ENCODE peak calls at places on chromosomes 16 and 17, in seven cellular contexts. G, X, Y, Z, N, A and W are unnamed samples.

GRCh38 chr17:17783825-17784598 is 52.8 kb downstream of the SREBF1 start:
- DNase-seq in G (no peak), X (no peak), Y (peak; percentile 86), Z (peak; percentile 64), N (no peak), A (no peak), W (peak; percentile 70)

GRCh38 chr16:52812945-52813556 is 239.6 kb downstream of the CHD9NB start:
- DNase-seq in G (no peak), X (no peak), Y (no peak), Z (peak; percentile 89), N (peak; percentile 42), A (no peak), W (no peak)

GRCh38 chr17:44887971-44888955 is 11.0 kb downstream of the EFTUD2 start:
- DNase-seq in G (no peak), X (no peak), Y (no peak), Z (no peak), N (no peak), A (no peak), W (no peak)

GRCh38 chr17:2237521-2237921 is 66.1 kb downstream of the SMG6 start:
- DNase-seq in G (no peak), X (no peak), Y (no peak), Z (peak; percentile 89), N (no peak), A (no peak), W (no peak)

GRCh38 chr17:40341808-40342574 is 22.5 kb downstream of the GJD3 start:
- DNase-seq in G (no peak), X (no peak), Y (peak; percentile 96), Z (peak; percentile 58), N (peak; percentile 72), A (peak; percentile 80), W (no peak)

GRCh38 chr16:30951785-30952184 is 2.9 kb downstream of the ORAI3 start:
- DNase-seq in G (no peak), X (no peak), Y (no peak), Z (peak; percentile 91), N (no peak), A (no peak), W (no peak)

GRCh38 chr17:78112508-78113471 is 15.8 kb downstream of the TMC6 start:
- DNase-seq in G (no peak), X (peak; percentile 60), Y (peak; percentile 99), Z (peak; percentile 34), N (peak; percentile 73), A (peak; percentile 75), W (peak; percentile 64)

GRCh38 chr17:75504347-75505151 is 10.8 kb downstream of the CASKIN2 start:
- DNase-seq in G (no peak), X (no peak), Y (peak; percentile 93), Z (no peak), N (peak; percentile 61), A (no peak), W (no peak)

GRCh38 chr16:78147846-78148535 is 48.5 kb downstream of the WWOX start:
- DNase-seq in G (no peak), X (no peak), Y (no peak), Z (no peak), N (no peak), A (no peak), W (no peak)

GRCh38 chr16:50830698-50831097 is 88.8 kb downstream of the CYLD start:
- DNase-seq in G (no peak), X (no peak), Y (no peak), Z (no peak), N (no peak), A (no peak), W (no peak)

GRCh38 chr16:89096768-89097527 is 3.3 kb downstream of the ACSF3 start:
- DNase-seq in G (no peak), X (peak; percentile 45), Y (no peak), Z (no peak), N (no peak), A (no peak), W (no peak)

GRCh38 chr17:65121368-65121767 is 15.8 kb upstream of the RGS9 start:
- DNase-seq in G (no peak), X (no peak), Y (no peak), Z (no peak), N (no peak), A (no peak), W (no peak)

GRCh38 chr17:14307560-14308024 is 6.7 kb downstream of the HS3ST3B1 start:
- DNase-seq in G (no peak), X (no peak), Y (no peak), Z (peak; percentile 77), N (no peak), A (no peak), W (no peak)

GRCh38 chr16:30368122-30368791 is 2.0 kb downstream of the TBC1D10B start:
- DNase-seq in G (no peak), X (no peak), Y (peak; percentile 51), Z (peak; percentile 44), N (no peak), A (no peak), W (no peak)

GRCh38 chr17:4475001-4475400 is 23.7 kb upstream of the SPNS2 start:
- DNase-seq in G (no peak), X (no peak), Y (no peak), Z (no peak), N (no peak), A (no peak), W (no peak)

GRCh38 chr17:67575325-67575724 is 142.4 kb upstream of the NOL11 start:
- DNase-seq in G (no peak), X (no peak), Y (no peak), Z (no peak), N (no peak), A (no peak), W (no peak)

GRCh38 chr16:4089811-4090293 is 26.4 kb downstream of the ADCY9 start:
- DNase-seq in G (no peak), X (no peak), Y (no peak), Z (no peak), N (no peak), A (no peak), W (no peak)

GRCh38 chr16:57446530-57447141 is 549 bp downstream of the CIAPIN1 start:
- DNase-seq in G (no peak), X (no peak), Y (no peak), Z (peak; percentile 20), N (peak; percentile 29), A (no peak), W (no peak)

GRCh38 chr17:45229681-45230409 is 8.2 kb downstream of the FMNL1 start:
- DNase-seq in G (no peak), X (no peak), Y (peak; percentile 60), Z (no peak), N (no peak), A (no peak), W (no peak)

GRCh38 chr16:20291807-20292206 is 35.5 kb downstream of the GP2 start:
- DNase-seq in G (no peak), X (no peak), Y (no peak), Z (no peak), N (no peak), A (no peak), W (no peak)

GRCh38 chr17:49508891-49509587 is 13.9 kb downstream of the NGFR start:
- DNase-seq in G (no peak), X (no peak), Y (no peak), Z (no peak), N (no peak), A (no peak), W (no peak)

GRCh38 chr16:11474617-11475291 is 112.0 kb downstream of the LITAF start:
- DNase-seq in G (no peak), X (no peak), Y (no peak), Z (no peak), N (peak; percentile 35), A (no peak), W (no peak)

GRCh38 chr17:60579090-60579489 is 20.9 kb upstream of the PPM1D start:
- DNase-seq in G (no peak), X (no peak), Y (no peak), Z (peak; percentile 81), N (no peak), A (no peak), W (no peak)

GRCh38 chr16:77805403-77805802 is 17.0 kb downstream of the VAT1L start:
- DNase-seq in G (no peak), X (no peak), Y (no peak), Z (no peak), N (no peak), A (no peak), W (no peak)

GRCh38 chr17:7852262-7852670 is 2.6 kb upstream of the TMEM88 start:
- DNase-seq in G (no peak), X (no peak), Y (no peak), Z (no peak), N (no peak), A (no peak), W (no peak)

GRCh38 chr16:15592324-15592723 is 50.6 kb downstream of the MARF1 start:
- DNase-seq in G (no peak), X (peak; percentile 16), Y (peak; percentile 51), Z (no peak), N (no peak), A (no peak), W (no peak)
- H3K27ac ChIP-seq in G (peak overlapping the region; percentile 58), X (peak overlapping the region; percentile 48), Y (no peak overlapping the region), Z (no peak overlapping the region), N (peak overlapping the region; percentile 92), A (no peak overlapping the region), W (no peak overlapping the region)

GRCh38 chr16:86492961-86493639 is 17.2 kb upstream of the FOXF1 start:
- DNase-seq in G (no peak), X (no peak), Y (no peak), Z (no peak), N (no peak), A (no peak), W (no peak)

GRCh38 chr16:86494039-86494564 is 16.2 kb upstream of the FOXF1 start:
- DNase-seq in G (no peak), X (no peak), Y (no peak), Z (no peak), N (no peak), A (no peak), W (no peak)

GRCh38 chr16:86491643-86492030 is 18.7 kb upstream of the FOXF1 start:
- DNase-seq in G (no peak), X (no peak), Y (no peak), Z (no peak), N (no peak), A (no peak), W (peak; percentile 54)

GRCh38 chr16:86490859-86491642 is 19.3 kb upstream of the FOXF1 start:
- DNase-seq in G (no peak), X (no peak), Y (no peak), Z (no peak), N (no peak), A (no peak), W (no peak)

GRCh38 chr16:86492267-86492960 is 17.9 kb upstream of the FOXF1 start:
- DNase-seq in G (no peak), X (no peak), Y (no peak), Z (no peak), N (no peak), A (no peak), W (no peak)
- H3K27ac ChIP-seq in G (peak overlapping the region; percentile 94), X (no peak overlapping the region), Y (no peak overlapping the region), Z (no peak overlapping the region), N (no peak overlapping the region), A (no peak overlapping the region), W (peak overlapping the region; percentile 90)

GRCh38 chr17:63446218-63446980 is at the start of gene CYB561:
- DNase-seq in G (no peak), X (peak; percentile 58), Y (no peak), Z (peak; percentile 59), N (peak; percentile 81), A (peak; percentile 87), W (no peak)
- H3K27ac ChIP-seq in G (peak within 1 kb of the TSS; percentile 95), X (peak within 1 kb of the TSS; percentile 99), Y (peak within 1 kb of the TSS; percentile 38), Z (peak within 1 kb of the TSS; percentile 44), N (peak within 1 kb of the TSS; percentile 94), A (peak within 1 kb of the TSS; percentile 98), W (peak within 1 kb of the TSS; percentile 70)

DNA sequence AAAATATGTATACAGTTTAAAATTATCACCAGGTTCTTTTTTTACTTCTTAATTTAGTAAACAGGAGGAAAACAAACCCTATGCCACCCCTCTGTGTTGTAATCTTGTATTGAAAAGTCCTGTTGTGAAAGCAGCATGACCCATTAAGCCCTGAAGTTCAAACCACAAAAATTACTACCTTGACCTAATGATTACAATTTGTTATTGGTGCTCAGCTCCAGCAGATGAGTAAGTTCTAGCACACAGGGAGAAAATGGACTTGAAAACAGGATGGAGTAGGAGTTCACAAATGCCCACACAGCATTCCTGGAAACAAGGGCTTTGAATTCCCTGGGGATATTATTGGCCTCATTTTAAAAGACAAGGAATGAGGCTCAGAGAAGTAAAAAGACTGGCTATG is 505.8 kb upstream of the ERCC4 start:
- DNase-seq in G (no peak), X (no peak), Y (no peak), Z (no peak), N (no peak), A (no peak), W (no peak)
- H3K27ac ChIP-seq in G (no peak overlapping the region), X (no peak overlapping the region), Y (no peak overlapping the region), Z (no peak overlapping the region), N (no peak overlapping the region), A (no peak overlapping the region), W (no peak overlapping the region)